ENCODE peak calls at places on chromosomes 11 and 22, in five cellular contexts. D is PC-9, J is endothelial cell, A is bronchial epithelial cell, O is uterus. G is an unnamed sample.

GRCh38 chr22:32018056-32018455 is 25.0 kb upstream of the SLC5A1 start:
- DNase-seq in A (peak; percentile 77), J (no peak), O (no peak), D (no peak), G (peak; percentile 92)

GRCh38 chr11:57703341-57703740 is 8.7 kb downstream of the MED19 start:
- DNase-seq in J (no peak), D (no peak), A (peak; percentile 27), O (no peak), G (no peak)

GRCh38 chr11:102446606-102447005 is 6.0 kb downstream of the TMEM123 start:
- DNase-seq in A (peak; percentile 52), O (no peak), D (no peak), J (no peak), G (no peak)

GRCh38 chr22:18970180-18970947 is 34.3 kb upstream of the PRODH start:
- DNase-seq in J (peak; percentile 69), O (no peak), A (no peak), D (no peak), G (peak; percentile 15)

GRCh38 chr11:27076121-27076589 is 35.5 kb downstream of the BBOX1 start:
- DNase-seq in O (peak; percentile 16), J (no peak), A (no peak), D (no peak), G (no peak)

GRCh38 chr11:133993107-133993506 is 36.3 kb upstream of the IGSF9B start:
- DNase-seq in A (no peak), D (no peak), J (no peak), O (no peak), G (no peak)

GRCh38 chr22:46125311-46125710 is 25.0 kb upstream of the PPARA start:
- DNase-seq in D (no peak), A (no peak), O (no peak), J (no peak), G (no peak)

GRCh38 chr11:66051371-66051765 is 796 bp upstream of the SF3B2 start:
- DNase-seq in J (no peak), D (no peak), O (no peak), A (no peak), G (no peak)

GRCh38 chr11:59426361-59427067 is at the start of gene OR5A2:
- DNase-seq in D (no peak), O (no peak), J (no peak), A (peak; percentile 20), G (no peak)

GRCh38 chr11:125164422-125165110 is at the start of gene PKNOX2:
- DNase-seq in J (peak; percentile 95), A (peak; percentile 24), D (peak; percentile 40), O (peak; percentile 77), G (peak; percentile 47)

GRCh38 chr11:134978388-134979088 is 566.5 kb upstream of the B3GAT1 start:
- DNase-seq in O (no peak), A (no peak), D (no peak), J (no peak), G (no peak)

GRCh38 chr22:32478994-32479393 is 4.4 kb downstream of the FBXO7 start:
- DNase-seq in J (no peak), D (no peak), O (no peak), A (no peak), G (no peak)

GRCh38 chr11:111119751-111120150 is 125.8 kb upstream of the POU2AF2 start:
- DNase-seq in D (no peak), J (no peak), O (no peak), A (no peak), G (no peak)

GRCh38 chr11:59556115-59556882 is 45.0 kb downstream of the OR4D9 start:
- DNase-seq in A (peak; percentile 68), O (peak; percentile 61), D (peak; percentile 64), J (peak; percentile 59), G (peak; percentile 81)

GRCh38 chr11:124302291-124302690 is 11.5 kb downstream of the OR8D1 start:
- DNase-seq in D (no peak), O (no peak), A (no peak), J (no peak), G (no peak)

GRCh38 chr11:78830277-78830676 is 255.6 kb upstream of the NARS2 start:
- DNase-seq in J (no peak), A (no peak), D (no peak), O (no peak), G (no peak)

GRCh38 chr11:78833237-78833636 is 258.6 kb upstream of the NARS2 start:
- DNase-seq in A (no peak), J (no peak), D (no peak), O (no peak), G (no peak)

GRCh38 chr11:78831571-78831970 is 256.9 kb upstream of the NARS2 start:
- DNase-seq in D (no peak), J (no peak), O (no peak), A (no peak), G (no peak)

GRCh38 chr11:78834886-78835285 is 260.2 kb upstream of the NARS2 start:
- DNase-seq in A (no peak), J (no peak), D (no peak), O (no peak), G (no peak)

DNA sequence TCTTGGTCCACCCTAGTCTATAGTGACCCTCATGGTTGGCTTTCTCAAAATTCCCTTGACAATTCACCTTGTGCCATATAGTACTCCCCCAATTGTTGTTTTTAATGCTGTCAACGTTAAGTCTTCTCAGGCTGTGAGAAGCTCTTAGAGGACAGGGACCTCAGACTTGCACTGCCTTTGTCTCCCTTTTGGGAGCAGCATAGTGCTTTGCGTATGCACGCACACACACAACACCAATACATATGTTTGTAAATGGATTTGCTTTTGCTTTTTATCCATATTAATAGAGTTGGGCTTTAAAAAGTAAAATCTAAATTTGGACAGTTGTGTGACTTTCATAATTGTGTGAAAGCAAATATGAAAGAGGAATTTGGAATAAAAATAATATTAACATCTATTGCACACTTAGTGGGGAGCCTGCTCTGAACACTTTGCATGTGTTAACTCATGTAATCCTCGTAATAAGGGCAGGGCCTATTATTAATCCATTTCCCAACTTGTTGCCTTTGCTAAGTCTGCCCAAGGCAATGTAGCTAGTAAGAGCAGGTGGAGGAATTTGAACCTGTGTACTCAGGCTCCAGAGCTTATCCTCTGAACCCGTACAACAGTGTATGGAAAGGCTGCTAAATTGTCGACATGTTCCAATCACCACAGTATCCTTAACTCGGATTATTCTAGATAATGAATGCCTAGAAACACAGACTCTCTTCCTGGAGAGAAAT is 257.7 kb upstream of the NARS2 start:
- DNase-seq in D (no peak), O (no peak), A (no peak), J (no peak), G (no peak)
- TF ChIP-seq CTCF in D (no peak), O (no peak), A (no peak), J (no peak), G (no peak)

DNA sequence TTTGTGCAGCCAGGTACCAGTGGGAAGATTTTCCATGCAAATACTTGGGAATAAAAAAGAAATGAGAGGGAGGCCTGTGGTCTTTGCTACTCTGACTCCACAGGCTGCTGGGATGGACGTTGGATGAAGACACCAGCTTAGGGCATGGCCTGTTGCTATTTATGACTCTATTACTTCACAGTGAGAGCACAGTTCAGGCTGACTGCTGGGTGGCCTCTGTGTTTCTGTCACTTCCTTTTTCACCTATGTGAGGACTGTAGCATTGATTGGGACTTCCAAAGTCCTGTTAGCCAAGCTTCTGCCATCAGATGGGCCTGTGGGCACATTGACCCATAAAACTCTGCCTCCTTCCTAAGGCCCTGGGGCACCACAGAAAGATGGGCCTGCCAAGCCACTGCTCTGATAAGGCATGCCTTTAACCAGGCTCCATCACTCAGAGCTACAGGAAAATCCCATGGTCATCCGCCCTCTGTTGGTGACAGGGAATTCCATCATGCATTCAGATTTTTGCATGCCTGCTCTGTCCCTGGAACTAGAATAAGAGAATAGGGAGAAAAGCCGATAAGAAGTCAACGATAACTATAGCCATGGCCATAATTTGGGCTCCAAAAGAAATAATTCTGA is 64.6 kb downstream of the KCNJ1 start:
- DNase-seq in O (no peak), J (peak; percentile 43), A (peak; percentile 33), D (peak; percentile 15), G (peak; percentile 26)
- TF ChIP-seq CTCF in O (no peak), J (peak; percentile 38), A (peak; percentile 57), D (peak; percentile 57), G (peak; percentile 56)

GRCh38 chr11:18749681-18750319 is 23.8 kb upstream of the IGSF22 start:
- DNase-seq in A (peak; percentile 66), J (peak; percentile 54), O (no peak), D (peak; percentile 52), G (peak; percentile 61)

GRCh38 chr11:18752502-18752901 is 26.5 kb upstream of the IGSF22 start:
- DNase-seq in J (no peak), A (no peak), O (no peak), D (no peak), G (no peak)

GRCh38 chr11:18748766-18749375 is 22.9 kb upstream of the IGSF22 start:
- DNase-seq in A (peak; percentile 34), O (no peak), D (no peak), J (no peak), G (no peak)

GRCh38 chr11:18754308-18754707 is 28.3 kb upstream of the IGSF22 start:
- DNase-seq in O (no peak), D (no peak), A (no peak), J (no peak), G (peak; percentile 27)

DNA sequence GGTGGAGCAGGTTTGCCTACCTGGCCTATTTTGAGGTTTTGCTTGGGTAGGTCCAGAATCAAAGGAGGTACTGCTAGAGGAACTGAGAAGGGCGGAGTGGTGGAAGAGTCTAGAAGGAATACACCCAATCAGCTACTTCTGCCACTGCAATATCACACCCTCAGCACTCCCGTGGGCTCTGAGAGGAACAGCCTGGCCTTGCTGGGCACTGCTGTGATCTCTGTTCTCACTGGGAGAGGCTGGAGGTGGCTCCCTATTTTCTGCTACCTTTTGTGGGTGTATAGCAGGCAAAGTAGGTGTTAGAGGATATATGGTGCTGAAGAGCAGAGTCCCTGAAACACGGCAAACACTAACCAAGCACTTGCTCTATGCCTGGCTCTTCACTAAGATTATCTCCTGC is 25.0 kb upstream of the IGSF22 start:
- DNase-seq in D (no peak), O (no peak), A (no peak), J (no peak), G (no peak)
- TF ChIP-seq CTCF in D (no peak), O (no peak), A (no peak), J (no peak), G (no peak)

GRCh38 chr22:42315392-42315756 is 44.9 kb upstream of the TCF20 start:
- DNase-seq in A (no peak), J (no peak), O (no peak), D (no peak), G (no peak)

GRCh38 chr22:42313804-42314581 is 43.5 kb upstream of the TCF20 start:
- DNase-seq in J (peak; percentile 60), A (peak; percentile 81), D (peak; percentile 85), O (no peak), G (peak; percentile 84)

GRCh38 chr22:42313204-42313603 is 42.8 kb upstream of the TCF20 start:
- DNase-seq in D (no peak), A (no peak), J (no peak), O (no peak), G (no peak)

GRCh38 chr22:42316988-42317387 is 46.5 kb upstream of the TCF20 start:
- DNase-seq in A (peak; percentile 68), D (peak; percentile 45), O (peak; percentile 77), J (no peak), G (peak; percentile 74)

DNA sequence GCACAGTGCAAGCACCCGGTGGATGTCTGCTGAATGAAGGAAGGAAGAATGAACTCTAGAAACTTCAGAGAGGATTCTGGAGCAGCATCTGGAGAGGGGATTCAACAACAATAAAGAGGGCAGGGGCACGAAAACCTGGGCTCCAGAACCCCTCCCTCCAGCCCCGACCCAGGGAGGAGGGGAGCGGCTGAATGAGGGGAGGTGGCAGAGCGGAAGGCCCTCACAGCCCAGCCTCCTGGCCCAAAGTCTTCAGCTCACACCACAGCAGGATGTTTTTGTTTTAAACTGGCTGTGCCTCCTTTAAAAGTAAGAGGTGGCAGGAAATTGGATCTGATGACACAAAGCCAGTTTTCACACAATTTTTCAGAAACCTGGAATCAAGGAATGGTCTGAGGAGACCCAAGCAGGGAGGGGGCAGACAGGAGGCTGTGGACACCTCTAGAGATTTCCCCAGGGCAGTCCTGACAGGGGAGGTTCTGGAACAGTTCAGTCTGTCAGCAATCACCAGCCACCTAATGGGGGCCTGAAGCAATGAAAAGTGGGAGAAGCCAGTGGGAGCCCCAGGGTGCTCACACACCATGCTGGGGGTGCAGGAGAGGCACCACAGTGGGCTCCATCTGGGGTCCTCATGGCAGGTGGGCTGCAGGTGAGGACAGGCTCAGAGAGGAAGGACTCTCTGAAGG is 44.4 kb upstream of the TCF20 start:
- DNase-seq in J (no peak), D (no peak), O (no peak), A (no peak), G (no peak)
- TF ChIP-seq CTCF in J (no peak), D (no peak), O (no peak), A (no peak), G (no peak)